ENCODE peak calls at places on chromosomes 3 and 15, in seven cellular contexts. Y is tibial artery, K is IMR-90, S is upper lobe of left lung, T is right atrium auricular region, W is astrocyte, O is kidney. G is an unnamed sample.
A peak's percentile ranks its signal among the peaks of the same experiment; 100 is the strongest.

GRCh38 chr3:17190353-17191078 is 305.8 kb downstream of the PLCL2 start:
- DNase-seq in T (no peak), W (no peak), Y (no peak), S (no peak), K (no peak), O (no peak), G (no peak)

GRCh38 chr3:168885028-168885427 is 778.5 kb downstream of the MECOM start:
- DNase-seq in Y (no peak), W (peak; percentile 94), T (no peak), S (no peak), K (peak; percentile 79), O (no peak), G (no peak)

GRCh38 chr15:59255647-59256380 is 49.2 kb downstream of the LDHAL6B start:
- DNase-seq in Y (no peak), K (peak; percentile 5), O (no peak), T (no peak), S (no peak), W (peak; percentile 81), G (no peak)

GRCh38 chr3:133944641-133945441 is 49.2 kb upstream of the RAB6B start:
- DNase-seq in O (peak; percentile 63), S (no peak), T (no peak), W (peak; percentile 93), Y (peak; percentile 55), K (peak; percentile 69), G (peak; percentile 82)

GRCh38 chr15:43408789-43409188 is 37.9 kb downstream of the TUBGCP4 start:
- DNase-seq in K (no peak), Y (no peak), T (no peak), S (no peak), W (no peak), O (no peak), G (no peak)

GRCh38 chr3:72299321-72299802 is 514.4 kb upstream of the PROK2 start:
- DNase-seq in W (peak; percentile 76), S (no peak), Y (no peak), T (no peak), O (no peak), K (peak; percentile 59), G (no peak)

GRCh38 chr15:61049934-61050333 is 179.2 kb downstream of the RORA start:
- DNase-seq in T (no peak), K (peak; percentile 91), O (no peak), W (peak; percentile 90), Y (no peak), S (no peak), G (no peak)

GRCh38 chr3:150535204-150535603 is 11.1 kb downstream of the SERP1 start:
- DNase-seq in T (no peak), W (no peak), K (no peak), Y (no peak), O (no peak), S (no peak), G (no peak)

GRCh38 chr15:39312984-39313383 is 267.9 kb upstream of the THBS1 start:
- DNase-seq in Y (peak; percentile 26), O (no peak), T (no peak), K (no peak), W (no peak), S (no peak), G (no peak)

GRCh38 chr3:177126015-177126773 is 71.1 kb downstream of the TBL1XR1 start:
- DNase-seq in W (peak; percentile 97), T (no peak), K (peak; percentile 90), S (no peak), Y (no peak), O (no peak), G (no peak)

DNA sequence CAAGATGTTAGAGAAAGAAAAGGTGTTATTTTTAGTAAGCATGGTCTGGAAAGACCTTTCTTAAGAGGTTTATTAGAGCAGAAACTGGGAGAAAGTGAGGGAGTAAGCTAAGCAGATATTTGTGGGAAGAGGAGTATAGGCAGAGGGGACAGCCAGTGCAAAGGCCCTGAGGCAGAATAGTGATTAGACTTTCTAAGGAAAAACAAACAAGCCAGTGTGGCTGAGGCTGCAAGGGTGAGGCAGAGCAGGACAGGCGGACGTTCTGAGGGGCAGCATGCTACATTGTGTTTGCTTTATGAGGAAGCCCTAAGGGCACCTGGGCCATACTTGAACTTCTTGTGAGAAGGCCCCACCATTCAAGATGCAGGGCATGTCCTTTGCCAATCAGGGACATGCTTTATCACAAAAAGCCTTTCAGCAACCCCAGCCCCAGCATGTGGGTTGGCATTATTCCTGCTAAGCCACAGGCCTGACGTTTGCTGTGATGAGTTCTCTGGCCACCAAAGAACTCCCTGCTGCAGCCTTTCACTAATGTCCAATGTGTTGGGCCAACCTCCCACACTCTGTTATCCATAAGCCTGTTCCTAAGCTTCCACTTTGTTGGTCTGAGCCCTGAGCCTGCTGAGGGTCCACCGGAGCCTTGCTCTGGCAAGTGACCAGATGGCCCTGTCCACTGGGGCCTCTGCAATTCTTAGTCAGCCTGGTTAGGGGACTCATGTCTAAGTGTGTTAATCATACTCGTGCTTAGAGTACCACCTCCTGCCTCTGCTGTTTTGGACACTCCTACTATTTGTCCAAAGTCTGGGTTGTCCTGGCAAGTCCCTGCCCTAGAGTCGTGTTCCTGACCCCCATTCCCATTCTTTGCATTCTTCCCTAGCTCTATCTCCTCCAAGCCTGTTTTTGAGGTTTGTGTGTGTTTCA is 209.9 kb upstream of the CTNNB1 start:
- DNase-seq in W (no peak), Y (no peak), O (no peak), K (no peak), S (no peak), T (no peak), G (no peak)
- H3K27ac ChIP-seq in W (no peak overlapping the region), Y (no peak overlapping the region), O (no peak overlapping the region), K (no peak overlapping the region), S (no peak overlapping the region), T (no peak overlapping the region), G (no peak overlapping the region)

DNA sequence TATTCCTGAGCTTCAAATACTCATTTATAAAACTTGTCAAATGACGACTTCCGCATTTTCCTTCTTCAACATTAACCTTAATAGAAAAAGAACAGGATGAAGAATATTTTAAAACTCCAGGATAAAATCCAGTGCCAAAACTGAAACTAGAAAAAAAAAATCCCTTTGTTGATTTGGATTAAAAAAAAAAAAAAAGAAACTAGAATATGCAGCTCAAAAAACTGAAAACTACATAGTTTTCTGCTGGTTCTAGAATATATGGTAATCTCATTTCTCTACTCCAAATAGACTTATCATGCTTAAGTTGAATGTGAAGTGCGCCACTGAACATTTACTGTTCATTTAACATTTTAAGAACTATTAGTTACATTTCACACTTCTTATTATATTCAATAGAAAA is 6.0 kb downstream of the TRA2B start:
- DNase-seq in Y (no peak), K (no peak), O (no peak), W (no peak), T (no peak), S (no peak), G (no peak)
- H3K4me1 ChIP-seq in Y (peaks cover 87% of the 10 kb centered on the region), K (peaks cover 25% of the 10 kb centered on the region), O (peaks cover 45% of the 10 kb centered on the region), W (peaks cover 68% of the 10 kb centered on the region), T (peaks cover 88% of the 10 kb centered on the region), S (peaks cover 86% of the 10 kb centered on the region), G (peaks cover 56% of the 10 kb centered on the region)

GRCh38 chr3:88058322-88058592 is 548 bp downstream of the CGGBP1 start:
- DNase-seq in O (no peak), S (no peak), T (no peak), W (no peak), K (no peak), Y (no peak), G (no peak)

GRCh38 chr3:88061749-88062148 is 2.7 kb downstream of the ZNF654 start:
- DNase-seq in K (no peak), S (no peak), T (no peak), O (no peak), Y (no peak), W (no peak), G (no peak)

GRCh38 chr3:88059380-88060160 is 515 bp downstream of the ZNF654 start:
- DNase-seq in W (no peak), Y (peak; percentile 25), K (no peak), T (no peak), S (no peak), O (peak; percentile 47), G (no peak)

GRCh38 chr3:88058593-88059379 is at the start of the genes CGGBP1 and ZNF654:
- DNase-seq in Y (peak; percentile 99), S (peak; percentile 97), T (peak; percentile 99), K (peak; percentile 99), W (peak; percentile 97), O (peak; percentile 99), G (peak; percentile 96)

DNA sequence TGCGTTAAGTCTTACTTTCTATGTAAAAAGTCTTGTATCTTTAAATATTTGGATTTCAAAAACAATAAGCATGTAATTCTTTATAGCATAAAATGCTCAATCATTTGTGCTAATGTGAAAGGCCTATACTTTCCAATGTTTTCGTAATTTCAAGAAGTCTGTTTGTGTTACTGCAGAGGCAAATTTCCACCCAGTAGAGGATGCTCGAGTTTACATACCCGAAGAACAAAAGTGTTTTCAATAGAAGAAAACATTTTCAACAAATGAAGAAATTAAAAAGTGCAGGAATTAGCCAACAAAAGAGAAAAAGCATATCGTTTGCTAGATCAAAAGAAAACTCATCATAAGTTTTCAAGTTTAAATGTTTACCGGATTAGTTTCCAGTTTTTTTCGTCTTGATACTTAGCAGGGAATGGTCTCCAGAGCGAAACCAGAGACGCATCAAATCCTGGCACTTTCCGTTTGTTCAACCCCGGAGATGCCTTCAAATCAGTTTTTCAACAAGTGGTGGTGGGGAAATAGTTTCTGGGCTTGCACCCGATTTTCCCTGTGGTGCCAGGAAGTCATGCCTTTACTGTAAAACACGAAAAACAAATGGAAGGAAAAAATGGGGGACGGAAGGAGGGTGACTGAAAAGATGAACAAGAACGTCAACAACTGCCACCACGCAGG is 1.0 kb downstream of the CGGBP1 start:
- DNase-seq in O (no peak), Y (peak; percentile 21), S (no peak), K (peak; percentile 20), T (no peak), W (peak; percentile 15), G (no peak)
- TF ChIP-seq CTCF in O (peak; percentile 10), Y (no peak), S (no peak), K (peak; percentile 25), T (no peak), W (no peak), G (peak; percentile 48)

GRCh38 chr15:72803006-72803405 is 19.4 kb upstream of the ADPGK start:
- DNase-seq in W (no peak), S (no peak), Y (no peak), K (no peak), T (no peak), O (no peak), G (no peak)

GRCh38 chr15:72801590-72802345 is 18.2 kb upstream of the ADPGK start:
- DNase-seq in O (no peak), K (no peak), Y (no peak), W (no peak), S (no peak), T (no peak), G (no peak)

GRCh38 chr15:72797338-72797689 is 13.8 kb upstream of the ADPGK start:
- DNase-seq in Y (no peak), T (no peak), O (no peak), K (no peak), W (no peak), S (no peak), G (no peak)

GRCh38 chr15:72797834-72798233 is 14.3 kb upstream of the ADPGK start:
- DNase-seq in O (no peak), K (no peak), Y (no peak), T (no peak), W (no peak), S (no peak), G (no peak)

DNA sequence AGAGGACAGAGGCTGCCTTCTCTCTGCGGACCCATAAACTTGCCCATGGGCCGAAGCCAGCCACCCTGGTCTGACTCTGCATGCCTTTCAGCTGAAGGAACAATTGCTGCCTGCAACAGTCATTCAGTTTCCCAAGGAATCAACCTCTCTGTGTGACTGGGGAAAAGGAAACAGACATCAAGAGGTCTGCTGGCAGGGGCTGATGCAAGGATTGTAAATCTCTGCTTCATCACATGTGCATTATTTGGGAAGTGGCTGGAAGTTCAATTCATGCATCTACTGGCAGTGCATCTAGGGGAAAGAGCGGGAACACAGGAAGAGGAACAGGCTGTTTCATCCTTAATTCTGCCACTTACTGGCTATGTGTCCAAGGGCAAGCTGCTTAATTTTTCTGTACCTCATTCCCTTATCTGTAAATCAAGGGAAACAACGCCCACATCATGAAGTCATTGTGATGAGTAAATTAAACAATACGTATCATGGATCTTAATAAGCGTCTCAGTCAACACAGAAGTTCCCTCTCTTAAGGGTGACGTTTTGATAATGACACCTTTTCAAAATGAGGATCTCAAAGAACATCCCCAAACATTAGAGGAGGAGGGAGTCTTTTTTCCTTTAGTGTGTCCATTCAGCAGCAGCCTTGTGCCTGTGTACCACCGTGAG is 17.4 kb upstream of the ADPGK start:
- DNase-seq in S (no peak), K (peak; percentile 65), W (no peak), O (no peak), T (no peak), Y (no peak), G (no peak)
- H3K27ac ChIP-seq in S (no peak overlapping the region), K (no peak overlapping the region), W (no peak overlapping the region), O (no peak overlapping the region), T (no peak overlapping the region), Y (no peak overlapping the region), G (no peak overlapping the region)

G was measured in RWPE2.